ENCODE peak calls at places on chromosomes 11 and 22, in seven cellular contexts. S is frontal cortex; Q is ovary; J is H54; O is activated naive CD4-positive, alpha-beta T cell; L is A172; B is fibroblast of pulmonary artery. V is an unnamed sample.

GRCh38 chr11:117097567-117098268 is 510 bp downstream of the SIK3 start:
- DNase-seq in O (no peak), Q (peak), S (peak), B (no peak), L (no peak), J (no peak), V (peak)

GRCh38 chr11:65182258-65183170 is 786 bp downstream of the CAPN1 start:
- DNase-seq in Q (peak), J (peak), S (no peak), B (peak), L (peak), O (no peak), V (peak)

GRCh38 chr22:17077255-17077654 is 7.5 kb upstream of the IL17RA start:
- DNase-seq in O (no peak), S (no peak), L (peak), Q (no peak), J (no peak), B (no peak), V (peak)

GRCh38 chr11:72786305-72787261 is 7.3 kb downstream of the STARD10 start:
- DNase-seq in B (no peak), O (no peak), Q (no peak), J (no peak), L (no peak), S (no peak), V (peak)

GRCh38 chr11:70647188-70648166 is 249.1 kb downstream of the CTTN start:
- DNase-seq in J (no peak), L (no peak), B (no peak), O (no peak), Q (no peak), S (no peak), V (no peak)

GRCh38 chr11:19498986-19499669 is 213.5 kb upstream of the NAV2 start:
- DNase-seq in J (peak), O (no peak), S (no peak), B (peak), Q (no peak), L (no peak), V (peak)

GRCh38 chr11:12787847-12788246 is 113.6 kb downstream of the TEAD1 start:
- DNase-seq in B (peak), L (peak), S (no peak), Q (no peak), O (no peak), J (no peak), V (no peak)

GRCh38 chr22:46596032-46596441 is 24.1 kb upstream of the GRAMD4 start:
- DNase-seq in S (no peak), J (no peak), O (no peak), L (no peak), B (no peak), Q (no peak), V (no peak)

GRCh38 chr11:20887137-20887536 is 217.8 kb downstream of the NELL1 start:
- DNase-seq in S (no peak), J (no peak), L (no peak), B (no peak), O (no peak), Q (no peak), V (no peak)

GRCh38 chr11:75919525-75919924 is 104.5 kb downstream of the UVRAG start:
- DNase-seq in O (no peak), Q (no peak), L (no peak), B (peak), S (no peak), J (no peak), V (peak)

GRCh38 chr11:59180168-59180567 is 8.2 kb downstream of the DTX4 start:
- DNase-seq in S (peak), Q (no peak), O (no peak), B (no peak), L (no peak), J (no peak), V (no peak)

GRCh38 chr11:102560555-102561011 is 30.0 kb upstream of the MMP7 start:
- DNase-seq in S (no peak), O (no peak), Q (no peak), J (no peak), L (peak), B (peak), V (peak)

GRCh38 chr11:46838501-46838900 is 7.6 kb downstream of the CKAP5 start:
- DNase-seq in J (no peak), B (no peak), L (no peak), Q (no peak), O (no peak), S (no peak), V (no peak)

GRCh38 chr22:23533328-23533762 is 46.7 kb downstream of the IGLL1 start:
- DNase-seq in S (no peak), B (peak), J (no peak), Q (peak), O (peak), L (no peak), V (peak)

GRCh38 chr11:38274031-38274430 is 1676.0 kb upstream of the RAG2 start:
- DNase-seq in S (no peak), B (peak), J (no peak), O (no peak), L (no peak), Q (no peak), V (no peak)

GRCh38 chr22:39318507-39319283 is 728 bp downstream of the RPL3 start:
- DNase-seq in L (peak), B (no peak), J (no peak), S (no peak), O (no peak), Q (no peak), V (no peak)

GRCh38 chr22:23525510-23525909 is 54.6 kb downstream of the IGLL1 start:
- DNase-seq in L (no peak), S (no peak), Q (no peak), O (no peak), J (no peak), B (no peak), V (peak)

GRCh38 chr11:126501641-126502040 is 146.2 kb downstream of the ST3GAL4 start:
- DNase-seq in J (no peak), B (no peak), Q (no peak), O (no peak), S (no peak), L (no peak), V (peak)

V was measured in osteoblast.